ENCODE peak calls at places on chromosomes 6 and 20, in eight cellular contexts. N is Calu3, J is WERI-Rb-1, L is foreskin fibroblast, K is glutamatergic neuron, Z is kidney epithelial cell, X is cardiac muscle cell, I is astrocyte of the spinal cord. C is an unnamed sample.

GRCh38 chr6:5085638-5086293 is 625 bp downstream of the PPP1R3G start:
- DNase-seq in J (peak), Z (no peak), N (peak), X (peak), L (peak), K (peak), I (peak), C (no peak)

GRCh38 chr20:1212607-1213396 is 9.5 kb downstream of the C20orf202 start:
- DNase-seq in N (peak), I (peak), J (peak), X (peak), L (peak), K (peak), Z (no peak), C (peak)

GRCh38 chr6:145044606-145045275 is 690.6 kb downstream of the EPM2A start:
- DNase-seq in I (peak), N (no peak), J (no peak), Z (no peak), X (peak), L (peak), K (no peak), C (no peak)

GRCh38 chr20:60060006-60060557 is 101.9 kb downstream of the CDH26 start:
- DNase-seq in N (no peak), Z (no peak), I (no peak), K (no peak), L (no peak), J (no peak), X (no peak), C (no peak)

GRCh38 chr20:9966966-9967365 is 67.8 kb upstream of the ANKEF1 start:
- DNase-seq in Z (no peak), N (no peak), L (peak), X (no peak), J (no peak), K (no peak), I (no peak), C (no peak)

GRCh38 chr20:57682184-57683038 is 27.4 kb downstream of the PMEPA1 start:
- DNase-seq in X (no peak), Z (no peak), I (no peak), J (no peak), N (no peak), L (peak), K (no peak), C (no peak)

GRCh38 chr6:164106345-164106769 is 691.8 kb downstream of the QKI start:
- DNase-seq in I (peak), X (peak), J (peak), N (peak), Z (no peak), K (peak), L (no peak), C (no peak)

GRCh38 chr6:164097557-164098398 is 683.3 kb downstream of the QKI start:
- DNase-seq in I (peak), Z (no peak), X (peak), J (peak), L (peak), N (no peak), K (no peak), C (no peak)

GRCh38 chr20:48049631-48050030 is 264.4 kb upstream of the SULF2 start:
- DNase-seq in L (no peak), I (no peak), J (no peak), X (no peak), N (no peak), Z (no peak), K (no peak), C (no peak)

GRCh38 chr6:139028658-139029469 is at the start of gene ABRACL:
- DNase-seq in Z (no peak), J (peak), K (peak), X (peak), L (peak), N (peak), I (peak), C (peak)

GRCh38 chr6:15512126-15512525 is 150.7 kb downstream of the DTNBP1 start:
- DNase-seq in N (no peak), J (peak), X (peak), L (no peak), I (no peak), K (peak), Z (no peak), C (no peak)

GRCh38 chr6:110876170-110876773 is 1.7 kb downstream of the AMD1 start:
- DNase-seq in N (peak), L (peak), J (peak), Z (peak), X (peak), I (peak), K (peak), C (peak)

GRCh38 chr20:18058661-18059467 is 1.1 kb upstream of the OVOL2 start:
- DNase-seq in N (peak), K (peak), L (peak), I (no peak), X (peak), J (peak), Z (no peak), C (no peak)

GRCh38 chr20:39605908-39606307 is 643.8 kb downstream of the DHX35 start:
- DNase-seq in X (no peak), K (no peak), N (no peak), Z (no peak), J (no peak), L (no peak), I (no peak), C (no peak)

GRCh38 chr20:63830821-63831593 is at the start of gene ZBTB46:
- DNase-seq in N (peak), K (peak), J (no peak), X (peak), L (peak), I (no peak), Z (no peak), C (peak)

GRCh38 chr6:145423936-145424335 is 311.4 kb downstream of the EPM2A start:
- DNase-seq in K (no peak), I (no peak), N (peak), X (no peak), J (no peak), Z (no peak), L (no peak), C (no peak)

GRCh38 chr6:164322533-164322932 is 908.0 kb downstream of the QKI start:
- DNase-seq in K (no peak), I (peak), L (peak), N (no peak), Z (peak), X (no peak), J (no peak), C (no peak)

GRCh38 chr6:52328721-52329120 is 33.2 kb upstream of the PAQR8 start:
- DNase-seq in Z (no peak), X (no peak), N (no peak), I (no peak), J (no peak), K (no peak), L (no peak), C (no peak)

GRCh38 chr6:47405273-47405672 is 72.3 kb upstream of the CD2AP start:
- DNase-seq in X (no peak), L (no peak), Z (no peak), J (no peak), K (no peak), I (no peak), N (peak), C (no peak)

GRCh38 chr6:96001891-96002575 is 13.7 kb upstream of the FUT9 start:
- DNase-seq in N (no peak), I (no peak), K (no peak), X (no peak), Z (no peak), L (no peak), J (no peak), C (no peak)

GRCh38 chr20:35303735-35304431 is 11.7 kb upstream of the FAM83C start:
- DNase-seq in N (peak), L (peak), J (peak), X (peak), K (peak), Z (peak), I (peak), C (peak)

GRCh38 chr20:20184149-20184548 is 131.8 kb downstream of the CFAP61 start:
- DNase-seq in L (peak), Z (no peak), I (no peak), X (no peak), J (no peak), K (no peak), N (no peak), C (no peak)

GRCh38 chr6:4459032-4459431 is 317.2 kb upstream of the CDYL start:
- DNase-seq in X (no peak), L (peak), I (peak), Z (peak), K (no peak), N (peak), J (no peak), C (no peak)

GRCh38 chr6:163405412-163406309 is 8.9 kb upstream of the QKI start:
- DNase-seq in X (peak), Z (no peak), L (peak), K (no peak), J (no peak), I (no peak), N (peak), C (peak)

GRCh38 chr6:110664933-110665332 is 150.3 kb downstream of the CDK19 start:
- DNase-seq in N (no peak), K (no peak), L (peak), I (no peak), J (no peak), X (no peak), Z (no peak), C (no peak)

GRCh38 chr20:1949306-1949705 is 44.6 kb downstream of the PDYN start:
- DNase-seq in J (no peak), K (no peak), L (peak), Z (no peak), N (no peak), X (no peak), I (no peak), C (no peak)

GRCh38 chr6:129592516-129593232 is 117.3 kb downstream of the ARHGAP18 start:
- DNase-seq in X (no peak), Z (no peak), K (no peak), I (no peak), N (no peak), J (no peak), L (peak), C (no peak)

GRCh38 chr6:43856005-43856765 is 86.2 kb downstream of the VEGFA start:
- DNase-seq in K (no peak), X (peak), Z (no peak), N (peak), J (peak), I (peak), L (peak), C (no peak)

GRCh38 chr6:148523051-148523450 is 180.4 kb downstream of the SASH1 start:
- DNase-seq in N (no peak), I (peak), Z (no peak), K (no peak), J (no peak), X (no peak), L (peak), C (no peak)

GRCh38 chr6:167097770-167098169 is 25.1 kb upstream of the CCR6 start:
- DNase-seq in K (no peak), J (no peak), N (no peak), X (no peak), L (no peak), Z (no peak), I (no peak), C (no peak)

GRCh38 chr6:33607784-33608161 is 13.3 kb upstream of the ITPR3 start:
- DNase-seq in J (no peak), K (no peak), Z (no peak), I (no peak), X (no peak), N (peak), L (peak), C (no peak)
- TF ChIP-seq CTCF in J (peak), K (no peak), Z (peak), I (peak), X (peak), N (peak), L (no peak), C (no peak)

GRCh38 chr20:61350500-61351250 is 98.6 kb downstream of the CDH4 start:
- DNase-seq in I (no peak), Z (no peak), N (no peak), J (no peak), K (no peak), L (no peak), X (no peak), C (no peak)
- TF ChIP-seq CTCF in I (peak), Z (peak), N (no peak), J (no peak), K (peak), L (no peak), X (no peak), C (no peak)

DNA sequence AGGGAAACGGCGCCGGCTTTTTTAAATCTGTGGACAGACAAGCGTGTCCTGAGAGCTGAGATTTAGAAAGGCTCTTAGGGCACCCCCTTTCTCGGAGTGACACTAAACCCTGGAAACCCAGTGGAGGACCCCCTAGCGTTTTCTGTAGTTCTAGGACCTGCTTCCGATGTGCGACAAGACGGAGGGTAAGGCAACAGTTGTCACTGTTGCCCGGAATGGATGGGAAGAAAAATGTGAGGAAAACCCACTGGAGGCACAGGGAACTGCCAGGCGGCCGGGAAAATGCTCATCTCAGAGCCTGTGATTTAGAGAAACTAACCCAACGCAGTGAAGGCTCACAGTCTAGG is 551 bp upstream of the ATP5F1E start:
- DNase-seq in I (no peak), J (peak), N (no peak), L (peak), X (no peak), K (peak), Z (no peak), C (no peak)
- TF ChIP-seq CTCF in I (no peak), J (peak), N (peak), L (no peak), X (peak), K (peak), Z (peak), C (no peak)

DNA sequence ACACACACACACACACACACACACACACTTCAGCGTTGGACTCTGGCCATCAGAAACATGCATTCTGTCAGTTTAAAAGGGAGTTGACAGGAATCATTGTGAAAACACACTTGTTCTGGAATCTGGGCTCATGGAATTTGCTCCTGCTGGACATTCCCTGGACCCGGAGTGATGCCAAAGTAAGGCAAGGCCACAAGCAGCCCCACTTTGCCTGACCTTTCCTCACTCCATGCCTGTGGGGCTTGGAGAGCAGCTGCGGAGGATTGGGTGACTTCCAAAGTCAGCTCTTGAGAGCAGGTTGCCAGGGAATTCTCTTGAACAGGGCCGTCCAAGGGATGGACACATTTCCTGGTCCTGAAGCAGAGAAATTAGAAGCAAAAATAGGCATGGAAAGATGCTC is 39.4 kb upstream of the FERMT1 start:
- DNase-seq in Z (no peak), L (peak), N (no peak), X (peak), J (no peak), K (no peak), I (peak), C (no peak)
- TF ChIP-seq CTCF in Z (no peak), L (no peak), N (no peak), X (no peak), J (no peak), K (no peak), I (no peak), C (no peak)

DNA sequence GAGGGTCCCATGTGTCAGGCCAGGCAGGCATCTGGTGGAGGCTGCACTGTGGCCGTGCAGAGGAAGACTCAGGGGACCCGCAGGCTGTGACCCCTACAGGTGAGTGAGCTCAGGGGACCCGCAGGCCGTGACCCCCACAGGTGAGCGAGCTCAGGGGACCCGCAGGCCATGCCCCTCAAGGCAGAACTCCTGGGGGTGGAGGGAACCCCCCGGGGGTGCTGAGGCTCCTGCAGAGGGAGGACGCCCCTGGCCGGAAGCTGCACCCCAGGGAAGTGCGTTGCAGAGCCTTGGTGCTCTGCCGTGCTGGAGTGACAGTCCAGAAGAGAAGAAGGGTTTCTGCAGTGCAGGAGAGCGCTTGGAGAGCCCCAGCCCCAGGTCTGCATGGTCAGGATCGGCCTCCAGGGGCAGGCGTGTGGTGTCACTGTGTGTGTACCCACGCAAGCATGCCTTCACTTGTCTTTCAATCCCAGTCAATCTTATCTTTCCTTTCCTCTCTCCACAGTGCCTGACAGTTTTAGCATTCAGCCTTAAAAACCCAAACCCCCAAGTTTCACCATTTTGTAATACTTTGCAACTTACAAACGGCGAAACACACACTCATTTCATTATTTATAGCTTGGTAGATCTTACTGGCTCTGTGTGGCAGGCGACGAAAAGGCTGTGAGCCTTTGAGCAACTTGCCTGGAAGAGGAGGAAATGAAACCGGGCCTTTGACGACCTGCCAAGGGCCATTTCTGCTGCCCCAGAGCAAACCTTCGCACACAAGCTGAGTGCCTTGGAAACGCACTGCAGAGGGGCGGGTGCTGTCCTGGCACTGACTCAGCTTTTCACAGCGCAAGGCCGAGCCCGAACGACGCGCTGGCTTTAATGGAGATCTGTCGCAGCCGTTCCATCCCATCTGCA is 101.4 kb upstream of the AGPAT4 start:
- DNase-seq in K (peak), L (no peak), I (peak), X (peak), J (no peak), N (peak), Z (no peak), C (no peak)
- TF ChIP-seq CTCF in K (no peak), L (no peak), I (peak), X (peak), J (peak), N (no peak), Z (peak), C (no peak)

GRCh38 chr6:84728602-84729001 is 35.8 kb downstream of the TBX18 start:
- DNase-seq in K (no peak), J (no peak), N (no peak), I (peak), Z (no peak), X (no peak), L (peak), C (no peak)
- TF ChIP-seq CTCF in K (peak), J (peak), N (peak), I (peak), Z (peak), X (peak), L (peak), C (no peak)

GRCh38 chr6:103122766-103123601 is 1729.5 kb downstream of the GRIK2 start:
- DNase-seq in J (peak), K (peak), I (peak), N (peak), X (peak), L (peak), Z (peak), C (no peak)
- TF ChIP-seq CTCF in J (peak), K (peak), I (peak), N (peak), X (peak), L (no peak), Z (peak), C (no peak)